ENCODE peak calls at places on chromosome 20, in five cellular contexts. One of them, this sample, is unnamed.

GRCh38 chr20:47196091-47197081 is 160.1 kb downstream of the ZMYND8 start:
- DNase-seq in upper lobe of right lung: peak
- DNase-seq in AG10803: peak
- DNase-seq in AG04450: no peak
- DNase-seq in fibroblast of mammary gland: peak
- DNase-seq in this sample: peak

GRCh38 chr20:22984611-22985010 is 50.5 kb upstream of the SSTR4 start:
- DNase-seq in upper lobe of right lung: no peak
- DNase-seq in AG04450: no peak
- DNase-seq in AG10803: no peak
- DNase-seq in fibroblast of mammary gland: no peak
- DNase-seq in this sample: peak

GRCh38 chr20:61871913-61872312 is 193.8 kb downstream of the TAF4 start:
- DNase-seq in fibroblast of mammary gland: no peak
- DNase-seq in AG04450: no peak
- DNase-seq in AG10803: no peak
- DNase-seq in upper lobe of right lung: no peak
- DNase-seq in this sample: no peak

GRCh38 chr20:24001901-24002405 is 13.4 kb upstream of the GGTLC1 start:
- DNase-seq in upper lobe of right lung: no peak
- DNase-seq in AG10803: no peak
- DNase-seq in fibroblast of mammary gland: no peak
- DNase-seq in AG04450: no peak
- DNase-seq in this sample: no peak

GRCh38 chr20:24501764-24502163 is 32.3 kb downstream of the SYNDIG1 start:
- DNase-seq in upper lobe of right lung: no peak
- DNase-seq in fibroblast of mammary gland: no peak
- DNase-seq in AG04450: no peak
- DNase-seq in AG10803: no peak
- DNase-seq in this sample: no peak

GRCh38 chr20:58839474-58839874 is 11.2 kb downstream of the GNAS-AS1 start:
- DNase-seq in AG10803: no peak
- DNase-seq in fibroblast of mammary gland: peak
- DNase-seq in upper lobe of right lung: no peak
- DNase-seq in AG04450: no peak
- DNase-seq in this sample: peak

GRCh38 chr20:62624719-62625455 is 17.4 kb upstream of the SLCO4A1 start:
- DNase-seq in AG10803: no peak
- DNase-seq in upper lobe of right lung: no peak
- DNase-seq in AG04450: no peak
- DNase-seq in fibroblast of mammary gland: no peak
- DNase-seq in this sample: no peak

GRCh38 chr20:46255440-46256104 is 52.7 kb downstream of the CDH22 start:
- DNase-seq in AG10803: no peak
- DNase-seq in fibroblast of mammary gland: peak
- DNase-seq in AG04450: no peak
- DNase-seq in upper lobe of right lung: peak
- DNase-seq in this sample: peak

GRCh38 chr20:61163027-61163426 is 89.0 kb upstream of the CDH4 start:
- DNase-seq in AG04450: no peak
- DNase-seq in fibroblast of mammary gland: no peak
- DNase-seq in AG10803: no peak
- DNase-seq in upper lobe of right lung: no peak
- DNase-seq in this sample: no peak

GRCh38 chr20:60078351-60079250 is 120.4 kb downstream of the CDH26 start:
- DNase-seq in AG04450: no peak
- DNase-seq in fibroblast of mammary gland: no peak
- DNase-seq in upper lobe of right lung: no peak
- DNase-seq in AG10803: no peak
- DNase-seq in this sample: peak

GRCh38 chr20:64228751-64229518 is 26.6 kb upstream of the PCMTD2 start:
- DNase-seq in AG04450: no peak
- DNase-seq in AG10803: no peak
- DNase-seq in upper lobe of right lung: no peak
- DNase-seq in fibroblast of mammary gland: no peak
- DNase-seq in this sample: no peak

GRCh38 chr20:40880063-40880715 is 148.4 kb upstream of the TOP1 start:
- DNase-seq in AG04450: no peak
- DNase-seq in fibroblast of mammary gland: no peak
- DNase-seq in AG10803: no peak
- DNase-seq in upper lobe of right lung: no peak
- DNase-seq in this sample: peak

GRCh38 chr20:62374431-62375152 is 7.5 kb upstream of the LAMA5 start:
- DNase-seq in fibroblast of mammary gland: no peak
- DNase-seq in upper lobe of right lung: no peak
- DNase-seq in AG10803: no peak
- DNase-seq in AG04450: no peak
- DNase-seq in this sample: no peak

GRCh38 chr20:61866165-61866564 is 199.5 kb downstream of the TAF4 start:
- DNase-seq in upper lobe of right lung: no peak
- DNase-seq in AG10803: no peak
- DNase-seq in AG04450: no peak
- DNase-seq in fibroblast of mammary gland: no peak
- DNase-seq in this sample: no peak

GRCh38 chr20:1894951-1895673 is at the start of gene SIRPA:
- DNase-seq in upper lobe of right lung: peak
- DNase-seq in fibroblast of mammary gland: peak
- DNase-seq in AG10803: peak
- DNase-seq in AG04450: no peak
- DNase-seq in this sample: peak

GRCh38 chr20:1800777-1801176 is 94.4 kb upstream of the SIRPA start:
- DNase-seq in upper lobe of right lung: no peak
- DNase-seq in AG04450: no peak
- DNase-seq in AG10803: peak
- DNase-seq in fibroblast of mammary gland: peak
- DNase-seq in this sample: peak

GRCh38 chr20:46621492-46621891 is 29.8 kb downstream of the SLC13A3 start:
- DNase-seq in upper lobe of right lung: no peak
- DNase-seq in AG10803: peak
- DNase-seq in fibroblast of mammary gland: peak
- DNase-seq in AG04450: peak
- DNase-seq in this sample: no peak

GRCh38 chr20:62623488-62624324 is 18.6 kb upstream of the SLCO4A1 start:
- DNase-seq in AG04450: peak
- DNase-seq in upper lobe of right lung: peak
- DNase-seq in fibroblast of mammary gland: peak
- DNase-seq in AG10803: peak
- DNase-seq in this sample: peak

GRCh38 chr20:58676161-58676560 is 16.4 kb upstream of the NPEPL1 start:
- DNase-seq in AG04450: no peak
- DNase-seq in AG10803: no peak
- DNase-seq in fibroblast of mammary gland: no peak
- DNase-seq in upper lobe of right lung: no peak
- DNase-seq in this sample: no peak

GRCh38 chr20:49676581-49677291 is 36.9 kb downstream of the B4GALT5 start:
- DNase-seq in fibroblast of mammary gland: peak
- DNase-seq in AG04450: no peak
- DNase-seq in upper lobe of right lung: no peak
- DNase-seq in AG10803: peak
- DNase-seq in this sample: peak

GRCh38 chr20:24672181-24672880 is 202.9 kb downstream of the SYNDIG1 start:
- DNase-seq in AG04450: no peak
- DNase-seq in fibroblast of mammary gland: no peak
- DNase-seq in upper lobe of right lung: peak
- DNase-seq in AG10803: no peak
- DNase-seq in this sample: peak

GRCh38 chr20:21653628-21654027 is 51.8 kb upstream of the PAX1 start:
- DNase-seq in AG04450: no peak
- DNase-seq in AG10803: no peak
- DNase-seq in upper lobe of right lung: no peak
- DNase-seq in fibroblast of mammary gland: no peak
- DNase-seq in this sample: no peak

GRCh38 chr20:48760403-48760889 is 67.4 kb downstream of the PREX1 start:
- DNase-seq in AG04450: no peak
- DNase-seq in AG10803: peak
- DNase-seq in upper lobe of right lung: no peak
- DNase-seq in fibroblast of mammary gland: peak
- DNase-seq in this sample: peak

GRCh38 chr20:47764154-47764734 is 21.0 kb downstream of the SULF2 start:
- DNase-seq in upper lobe of right lung: no peak
- DNase-seq in fibroblast of mammary gland: no peak
- DNase-seq in AG04450: no peak
- DNase-seq in AG10803: no peak
- DNase-seq in this sample: peak

DNA sequence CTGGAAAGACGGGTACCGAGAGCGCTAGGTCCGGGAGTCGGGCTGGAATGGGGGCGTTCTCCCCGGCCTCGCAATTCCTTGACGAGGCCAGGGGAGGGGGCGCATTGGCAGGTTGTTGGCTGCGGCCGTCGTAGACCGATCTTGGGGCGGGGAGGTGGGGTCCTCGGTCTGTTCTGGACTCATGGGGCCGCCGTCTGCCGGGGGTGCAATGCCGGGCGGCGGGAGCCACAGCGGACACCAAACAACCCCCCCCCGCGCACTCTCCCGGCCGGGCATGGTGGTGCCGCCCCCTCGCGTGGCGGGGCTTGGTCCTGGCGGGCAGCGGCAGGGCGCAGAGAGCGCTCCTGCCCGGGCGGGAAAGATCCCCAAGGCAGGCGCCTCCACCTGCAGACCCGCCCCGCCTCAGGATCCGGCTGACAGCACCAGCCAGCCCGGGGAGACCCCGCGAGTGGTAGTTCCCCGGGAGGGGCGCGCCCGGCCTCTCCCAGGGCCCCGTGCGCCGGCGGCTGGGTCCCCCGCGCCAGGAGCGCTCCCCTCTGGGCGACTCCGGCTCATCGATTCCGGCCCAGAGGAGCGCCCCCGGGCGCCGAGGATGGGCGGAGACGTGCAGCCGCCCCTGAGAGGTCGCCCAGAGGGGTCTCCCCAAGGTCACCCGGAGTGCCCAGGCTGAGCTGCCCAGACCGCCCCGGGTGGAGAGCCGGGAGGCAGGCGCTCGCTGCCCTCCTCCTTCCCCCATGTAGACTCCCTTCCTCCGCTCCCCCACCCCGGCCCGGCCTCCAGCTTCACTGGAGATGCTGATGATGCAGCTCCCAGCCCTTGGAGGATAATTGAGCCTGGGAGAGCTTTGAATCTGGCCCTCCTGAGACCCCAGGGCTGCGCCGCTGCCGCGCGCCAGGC is 709 bp downstream of the PPP1R16B start:
- DNase-seq in upper lobe of right lung: peak
- DNase-seq in fibroblast of mammary gland: no peak
- DNase-seq in AG10803: no peak
- DNase-seq in AG04450: no peak
- DNase-seq in this sample: no peak
- TF ChIP-seq CTCF in upper lobe of right lung: no peak
- TF ChIP-seq CTCF in fibroblast of mammary gland: no peak
- TF ChIP-seq CTCF in AG10803: no peak
- TF ChIP-seq CTCF in AG04450: no peak
- TF ChIP-seq CTCF in this sample: no peak

DNA sequence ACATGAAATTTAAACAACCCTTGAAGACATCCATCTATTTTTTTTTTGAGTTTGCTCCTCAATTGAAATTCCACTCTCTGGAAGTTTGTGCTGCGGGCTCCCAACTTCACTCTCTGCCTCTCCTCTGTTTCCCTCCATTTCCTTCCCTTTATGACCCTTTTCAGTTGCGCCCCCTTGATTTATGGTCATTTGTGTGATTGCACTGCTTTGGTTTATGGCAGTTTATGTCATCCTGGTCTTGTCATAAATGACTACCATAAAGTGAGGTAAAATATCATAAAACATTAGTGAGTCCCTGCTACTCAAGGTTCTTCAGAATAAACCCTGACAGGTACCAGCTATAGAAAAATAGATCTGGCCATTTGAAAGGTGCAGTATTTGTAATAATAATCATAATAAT is 348.3 kb upstream of the ZFP64 start:
- DNase-seq in fibroblast of mammary gland: no peak
- DNase-seq in AG10803: no peak
- DNase-seq in upper lobe of right lung: no peak
- DNase-seq in AG04450: no peak
- DNase-seq in this sample: peak
- TF ChIP-seq CTCF in fibroblast of mammary gland: no peak
- TF ChIP-seq CTCF in AG10803: no peak
- TF ChIP-seq CTCF in upper lobe of right lung: no peak
- TF ChIP-seq CTCF in AG04450: no peak
- TF ChIP-seq CTCF in this sample: peak

DNA sequence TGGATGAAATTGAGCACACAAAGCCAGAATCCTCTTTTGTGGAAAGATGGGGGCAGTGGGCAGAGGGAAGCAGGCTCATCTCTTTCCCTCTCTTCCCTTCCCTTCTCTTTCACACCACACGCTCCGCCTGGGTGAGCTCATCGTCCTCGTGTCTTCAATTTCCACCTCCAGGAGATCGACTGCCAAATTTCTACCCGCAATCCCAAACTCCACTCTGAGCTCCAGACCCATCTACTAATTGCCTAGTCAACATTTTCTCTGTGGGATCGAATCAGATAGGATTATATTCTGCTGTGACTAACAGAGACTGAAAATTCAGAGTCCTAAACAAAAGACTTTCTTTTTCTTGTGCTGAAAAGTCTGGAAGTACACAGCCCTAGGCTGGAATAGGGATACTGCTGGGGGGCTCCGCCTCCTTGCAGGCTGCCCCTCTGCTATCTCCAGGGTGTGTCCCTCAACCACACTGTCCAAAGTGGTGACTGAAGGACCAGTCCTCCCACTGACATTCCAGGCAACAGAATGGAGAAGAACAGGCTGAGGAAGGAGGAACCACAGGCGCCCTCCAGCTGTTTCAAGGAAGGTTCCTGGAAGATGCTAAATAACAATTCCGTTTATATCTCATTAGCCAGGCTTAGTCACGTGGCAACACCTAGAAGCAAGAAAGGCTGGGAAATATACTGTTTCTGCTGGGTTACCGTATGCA is 5.0 kb upstream of the HSPA12B start:
- DNase-seq in upper lobe of right lung: peak
- DNase-seq in fibroblast of mammary gland: peak
- DNase-seq in AG10803: peak
- DNase-seq in AG04450: no peak
- DNase-seq in this sample: peak
- TF ChIP-seq CTCF in upper lobe of right lung: no peak
- TF ChIP-seq CTCF in fibroblast of mammary gland: no peak
- TF ChIP-seq CTCF in AG10803: peak
- TF ChIP-seq CTCF in AG04450: peak
- TF ChIP-seq CTCF in this sample: no peak

DNA sequence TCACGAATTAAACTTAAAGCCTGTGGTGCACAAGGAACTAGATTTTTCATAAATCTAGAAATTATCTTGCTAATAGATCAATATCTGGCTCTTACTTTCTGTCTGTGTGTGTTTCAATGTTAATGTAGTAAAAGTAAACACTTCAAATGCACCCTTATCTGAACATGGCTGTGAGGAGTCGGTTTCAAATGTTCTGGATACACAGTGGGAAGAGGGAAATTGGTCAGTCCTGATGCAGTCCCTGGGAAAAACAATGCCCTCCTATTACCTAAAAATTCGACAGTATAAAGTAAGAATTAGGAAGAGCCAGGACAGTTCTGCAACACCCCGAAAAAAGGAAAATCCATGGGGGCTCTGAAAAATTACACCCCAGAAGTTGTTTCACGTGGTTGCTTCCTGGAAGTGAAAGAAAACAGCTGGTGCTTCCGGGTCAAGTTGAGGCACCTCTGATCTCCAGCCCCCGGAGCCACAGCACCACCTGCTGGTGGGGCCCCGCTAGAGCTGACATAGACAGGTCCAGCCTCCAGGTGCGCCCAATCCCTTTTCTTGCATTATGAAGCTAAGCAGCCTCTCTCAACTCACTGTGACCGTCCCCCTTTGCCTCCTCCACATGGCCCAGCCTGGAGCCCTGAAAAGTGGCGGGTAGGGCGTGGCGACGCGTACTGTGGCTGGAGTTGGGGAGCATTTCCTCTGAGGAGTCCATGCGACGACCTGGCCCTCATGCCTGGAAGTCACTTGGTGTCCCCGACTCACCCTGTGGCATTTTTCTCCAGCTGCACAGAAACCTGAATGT is 8.3 kb downstream of the SEMG2 start:
- DNase-seq in AG04450: no peak
- DNase-seq in fibroblast of mammary gland: peak
- DNase-seq in upper lobe of right lung: peak
- DNase-seq in AG10803: no peak
- DNase-seq in this sample: peak
- TF ChIP-seq CTCF in AG04450: peak
- TF ChIP-seq CTCF in fibroblast of mammary gland: peak
- TF ChIP-seq CTCF in upper lobe of right lung: peak
- TF ChIP-seq CTCF in AG10803: peak
- TF ChIP-seq CTCF in this sample: peak

This sample was measured in PC-3.